ENCODE peak calls at places on chromosomes 3 and 15, in four cellular contexts. W is H1, N is MM.1S, B is fibroblast of lung. D is an unnamed sample.

GRCh38 chr3:3664916-3665315 is 134.3 kb upstream of the LRRN1 start:
- DNase-seq in W (no peak), N (no peak), B (no peak), D (no peak)

GRCh38 chr3:68855620-68856019 is 76.7 kb downstream of the TAFA4 start:
- DNase-seq in W (no peak), N (no peak), B (no peak), D (no peak)

GRCh38 chr3:16290007-16290826 is 25.2 kb downstream of the OXNAD1 start:
- DNase-seq in W (no peak), N (peak; percentile 32), B (peak; percentile 74), D (peak; percentile 74)

GRCh38 chr3:129277829-129278271 is 820 bp upstream of the HMCES start:
- DNase-seq in W (no peak), N (no peak), B (no peak), D (no peak)

GRCh38 chr3:14617508-14618023 is 34.0 kb upstream of the CCDC174 start:
- DNase-seq in W (no peak), N (no peak), B (no peak), D (no peak)

GRCh38 chr3:31546152-31546551 is 13.4 kb downstream of the STT3B start:
- DNase-seq in W (no peak), N (no peak), B (peak; percentile 56), D (no peak)

GRCh38 chr15:101038327-101039003 is 119.3 kb downstream of the LRRK1 start:
- DNase-seq in W (no peak), N (no peak), B (no peak), D (no peak)

GRCh38 chr15:36914466-36914865 is 185.9 kb downstream of the MEIS2 start:
- DNase-seq in W (no peak), N (no peak), B (no peak), D (no peak)

GRCh38 chr15:94182883-94183282 is 48.5 kb upstream of the MCTP2 start:
- DNase-seq in W (no peak), N (no peak), B (no peak), D (no peak)

GRCh38 chr15:70376031-70376928 is 278.6 kb upstream of the TLE3 start:
- DNase-seq in W (no peak), N (no peak), B (no peak), D (no peak)

GRCh38 chr3:175526191-175526590 is 667.1 kb downstream of the NAALADL2 start:
- DNase-seq in W (no peak), N (no peak), B (no peak), D (no peak)

GRCh38 chr15:80182611-80183210 is 29.9 kb downstream of the FAH start:
- DNase-seq in W (no peak), N (no peak), B (peak; percentile 84), D (no peak)
- H3K4me2 ChIP-seq in W (no peak overlapping the region), N (no peak overlapping the region), B (peak overlapping the region; percentile 1), D (no peak overlapping the region)

GRCh38 chr15:34654625-34655024 is 71.2 kb upstream of the GOLGA8B start:
- DNase-seq in W (no peak), N (no peak), B (no peak), D (no peak)
- H3K36me3 ChIP-seq in W (no peaks in the 10 kb centered on the region), N (no peaks in the 10 kb centered on the region), B (no peaks in the 10 kb centered on the region), D (no peaks in the 10 kb centered on the region)

DNA sequence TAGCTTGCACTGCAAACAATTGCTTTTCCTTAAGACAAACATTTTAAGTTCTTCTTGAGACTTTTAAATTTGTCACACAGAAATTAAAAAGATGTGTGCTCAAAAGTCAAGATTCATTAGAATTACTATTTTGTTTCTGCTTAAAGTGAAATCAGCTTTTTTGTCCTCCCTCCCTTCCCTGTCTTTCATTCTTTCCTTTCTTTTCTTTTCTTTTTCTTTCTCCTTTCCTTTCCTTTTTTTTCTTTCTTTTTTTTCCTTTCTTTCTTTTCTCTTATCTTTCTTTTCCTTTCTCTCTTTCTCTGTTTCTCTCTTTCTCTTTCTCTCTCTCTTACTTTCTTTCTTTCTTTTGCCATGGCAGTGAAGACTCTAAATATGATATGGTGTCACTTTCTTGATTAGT is 37.8 kb downstream of the FBXL2 start:
- DNase-seq in W (no peak), N (no peak), B (no peak), D (no peak)
- H3K27ac ChIP-seq in W (no peak overlapping the region), N (no peak overlapping the region), B (no peak overlapping the region), D (no peak overlapping the region)

GRCh38 chr3:35936571-35936970 is 297.2 kb downstream of the ARPP21 start:
- DNase-seq in W (no peak), N (no peak), B (peak; percentile 39), D (no peak)
- H3K4me2 ChIP-seq in W (no peak overlapping the region), N (no peak overlapping the region), B (no peak overlapping the region), D (no peak overlapping the region)

GRCh38 chr15:72344602-72345001 is 24.6 kb upstream of the CELF6 start:
- DNase-seq in W (no peak), N (no peak), B (no peak), D (no peak)
- H3K36me3 ChIP-seq in W (peaks cover 38% of the 10 kb centered on the region), N (no peaks in the 10 kb centered on the region), B (peaks cover 7% of the 10 kb centered on the region), D (peaks cover 49% of the 10 kb centered on the region)

D was measured in DND-41.